ENCODE peak calls at places on chromosomes 5 and 9, in ten cellular contexts. S, C, N, G, F, R, Y, A, W and H are unnamed samples.

GRCh38 chr5:42858031-42858643 is 46.4 kb upstream of the SELENOP start:
- DNase-seq in S (no peak), C (peak), N (no peak), G (no peak), F (peak), R (no peak), Y (no peak), A (no peak), W (no peak), H (peak)

GRCh38 chr5:124706729-124707361 is 39.6 kb downstream of the ZNF608 start:
- DNase-seq in S (peak), C (no peak), N (no peak), G (no peak), F (peak), R (no peak), Y (peak), A (no peak), W (no peak), H (no peak)

GRCh38 chr5:172868924-172869565 is 35.0 kb downstream of the ERGIC1 start:
- DNase-seq in S (no peak), C (peak), N (peak), G (peak), F (peak), R (peak), Y (peak), A (no peak), W (no peak), H (peak)

GRCh38 chr9:92043002-92043401 is 72.2 kb downstream of the SPTLC1 start:
- DNase-seq in S (no peak), C (no peak), N (no peak), G (no peak), F (no peak), R (no peak), Y (no peak), A (no peak), W (no peak), H (no peak)

GRCh38 chr5:96407441-96407840 is 25.6 kb downstream of the PCSK1 start:
- DNase-seq in S (no peak), C (no peak), N (no peak), G (no peak), F (no peak), R (no peak), Y (no peak), A (no peak), W (no peak), H (no peak)

GRCh38 chr9:135610290-135611141 is 28.8 kb downstream of the GLT6D1 start:
- DNase-seq in S (no peak), C (no peak), N (no peak), G (no peak), F (no peak), R (no peak), Y (no peak), A (no peak), W (no peak), H (no peak)

GRCh38 chr5:139651863-139652787 is 4.0 kb downstream of the CXXC5 start:
- DNase-seq in S (no peak), C (peak), N (peak), G (peak), F (peak), R (peak), Y (peak), A (peak), W (peak), H (peak)

GRCh38 chr9:133861103-133861502 is 123.0 kb upstream of the SARDH start:
- DNase-seq in S (no peak), C (no peak), N (no peak), G (no peak), F (no peak), R (no peak), Y (no peak), A (no peak), W (no peak), H (no peak)

GRCh38 chr5:71932131-71932635 is 175.1 kb upstream of the MAP1B start:
- DNase-seq in S (no peak), C (no peak), N (peak), G (no peak), F (no peak), R (no peak), Y (peak), A (no peak), W (no peak), H (peak)

GRCh38 chr5:80704221-80704620 is 49.4 kb upstream of the DHFR start:
- DNase-seq in S (no peak), C (no peak), N (no peak), G (no peak), F (no peak), R (no peak), Y (no peak), A (no peak), W (no peak), H (no peak)

GRCh38 chr5:54254482-54255198 is 55.7 kb downstream of the ARL15 start:
- DNase-seq in S (no peak), C (peak), N (no peak), G (no peak), F (peak), R (no peak), Y (peak), A (peak), W (no peak), H (no peak)

GRCh38 chr5:57745029-57745428 is 262.4 kb upstream of the ACTBL2 start:
- DNase-seq in S (no peak), C (no peak), N (no peak), G (no peak), F (no peak), R (no peak), Y (no peak), A (no peak), W (no peak), H (no peak)

GRCh38 chr5:82364497-82364896 is 86.3 kb upstream of the RPS23 start:
- DNase-seq in S (no peak), C (peak), N (no peak), G (no peak), F (peak), R (no peak), Y (peak), A (no peak), W (no peak), H (peak)

GRCh38 chr5:107744418-107745330 is 73.9 kb upstream of the EFNA5 start:
- DNase-seq in S (no peak), C (no peak), N (no peak), G (no peak), F (no peak), R (no peak), Y (no peak), A (no peak), W (no peak), H (no peak)

GRCh38 chr9:137127301-137128157 is 11.4 kb upstream of the GRIN1 start:
- DNase-seq in S (no peak), C (no peak), N (no peak), G (no peak), F (no peak), R (no peak), Y (peak), A (peak), W (no peak), H (peak)